ENCODE peak calls at places on chromosomes 1 and 21, in eight cellular contexts. Z, I, D, U, Q, A, X and O are unnamed samples.

GRCh38 chr1:27357281-27358037 is 9.3 kb downstream of the MAP3K6 start:
- DNase-seq in Z (peak; percentile 38), I (peak; percentile 45), D (peak; percentile 75), U (no peak), Q (peak; percentile 81), A (no peak), X (peak; percentile 19), O (peak; percentile 19)

GRCh38 chr1:175872588-175872987 is 129.2 kb upstream of the TNR start:
- DNase-seq in Z (no peak), I (no peak), D (no peak), U (no peak), Q (no peak), A (no peak), X (no peak), O (no peak)

GRCh38 chr1:16080422-16081150 is 7.1 kb upstream of the FAM131C start:
- DNase-seq in Z (no peak), I (no peak), D (no peak), U (no peak), Q (no peak), A (no peak), X (no peak), O (no peak)

GRCh38 chr1:71080178-71080781 is 555 bp downstream of the ZRANB2 start:
- DNase-seq in Z (peak; percentile 37), I (peak; percentile 18), D (no peak), U (no peak), Q (no peak), A (no peak), X (no peak), O (no peak)

GRCh38 chr21:44657635-44658183 is at the start of gene KRTAP12-3:
- DNase-seq in Z (no peak), I (no peak), D (no peak), U (no peak), Q (no peak), A (no peak), X (no peak), O (no peak)

GRCh38 chr1:36880155-36881070 is 153.9 kb downstream of the GRIK3 start:
- DNase-seq in Z (no peak), I (no peak), D (peak; percentile 33), U (no peak), Q (peak; percentile 51), A (no peak), X (no peak), O (no peak)

GRCh38 chr1:2989976-2990375 is 31.3 kb upstream of the ACTRT2 start:
- DNase-seq in Z (no peak), I (no peak), D (no peak), U (no peak), Q (peak; percentile 47), A (no peak), X (no peak), O (no peak)

GRCh38 chr21:46124926-46125845 is 27.3 kb downstream of the COL6A2 start:
- DNase-seq in Z (no peak), I (no peak), D (no peak), U (no peak), Q (peak; percentile 63), A (no peak), X (no peak), O (no peak)

GRCh38 chr21:25370311-25370744 is 237.0 kb downstream of the MRPL39 start:
- DNase-seq in Z (no peak), I (peak; percentile 99), D (no peak), U (peak; percentile 93), Q (no peak), A (no peak), X (no peak), O (peak; percentile 83)

GRCh38 chr1:24416666-24417391 is 1.2 kb downstream of the NIPAL3 start:
- DNase-seq in Z (no peak), I (peak; percentile 100), D (no peak), U (peak; percentile 96), Q (no peak), A (no peak), X (no peak), O (peak; percentile 87)

GRCh38 chr1:28640766-28641165 is 2.1 kb downstream of the TAF12 start:
- DNase-seq in Z (no peak), I (peak; percentile 8), D (no peak), U (peak; percentile 25), Q (no peak), A (no peak), X (no peak), O (no peak)